ENCODE peak calls at places on chromosomes 6 and 20, in eight cellular contexts. E is CD4-positive, alpha-beta memory T cell; F is fibroblast of the aortic adventitia; L is Caco-2; Y is GM23338; K is CD8-positive, alpha-beta memory T cell; T is ovary; I is adrenal gland. N is an unnamed sample.

GRCh38 chr6:125742433-125743120 is 6.9 kb upstream of the HEY2 start:
- DNase-seq in E (no peak), F (no peak), L (no peak), Y (no peak), K (no peak), T (no peak), I (no peak), N (no peak)

GRCh38 chr6:95693108-95693507 is 115.8 kb downstream of the MANEA start:
- DNase-seq in E (no peak), F (no peak), L (peak; percentile 23), Y (peak; percentile 38), K (no peak), T (no peak), I (no peak), N (no peak)

GRCh38 chr20:57695012-57695411 is 14.8 kb downstream of the PMEPA1 start:
- DNase-seq in E (no peak), F (no peak), L (no peak), Y (no peak), K (no peak), T (no peak), I (no peak), N (no peak)

GRCh38 chr20:14360386-14360785 is 23.0 kb upstream of the FLRT3 start:
- DNase-seq in E (no peak), F (peak; percentile 20), L (no peak), Y (no peak), K (no peak), T (no peak), I (no peak), N (no peak)

GRCh38 chr6:35142578-35142977 is 1.4 kb upstream of the TCP11 start:
- DNase-seq in E (no peak), F (peak; percentile 19), L (no peak), Y (no peak), K (no peak), T (no peak), I (no peak), N (no peak)

GRCh38 chr6:19270616-19271015 is 566.6 kb upstream of the ID4 start:
- DNase-seq in E (no peak), F (no peak), L (no peak), Y (no peak), K (no peak), T (no peak), I (no peak), N (no peak)

GRCh38 chr6:38570750-38571149 is 69.0 kb downstream of the BTBD9 start:
- DNase-seq in E (no peak), F (peak; percentile 55), L (no peak), Y (peak; percentile 43), K (no peak), T (no peak), I (no peak), N (no peak)

GRCh38 chr6:28370440-28370839 is 20.7 kb downstream of the ZKSCAN3 start:
- DNase-seq in E (no peak), F (no peak), L (no peak), Y (no peak), K (no peak), T (no peak), I (no peak), N (no peak)

GRCh38 chr20:33239979-33240736 is 4.4 kb downstream of the BPIFA1 start:
- DNase-seq in E (no peak), F (no peak), L (no peak), Y (no peak), K (no peak), T (no peak), I (no peak), N (no peak)

GRCh38 chr6:131982740-131983259 is 31.6 kb upstream of the CCN2 start:
- DNase-seq in E (no peak), F (peak; percentile 94), L (no peak), Y (no peak), K (no peak), T (no peak), I (no peak), N (no peak)

GRCh38 chr6:111468329-111469012 is 14.5 kb downstream of the REV3L start:
- DNase-seq in E (no peak), F (no peak), L (no peak), Y (no peak), K (no peak), T (no peak), I (no peak), N (no peak)

GRCh38 chr6:108559884-108560462 is 744 bp upstream of the FOXO3 start:
- DNase-seq in E (no peak), F (peak; percentile 76), L (peak; percentile 70), Y (peak; percentile 90), K (no peak), T (peak; percentile 84), I (peak; percentile 88), N (peak; percentile 86)

GRCh38 chr20:37704955-37705354 is 11.1 kb downstream of the CTNNBL1 start:
- DNase-seq in E (no peak), F (no peak), L (no peak), Y (no peak), K (no peak), T (no peak), I (no peak), N (no peak)

GRCh38 chr20:64261138-64261537 is 5.6 kb downstream of the PCMTD2 start:
- DNase-seq in E (no peak), F (peak; percentile 61), L (no peak), Y (no peak), K (no peak), T (peak; percentile 74), I (peak; percentile 78), N (no peak)

GRCh38 chr6:40395066-40395697 is 192.0 kb downstream of the LRFN2 start:
- DNase-seq in E (no peak), F (no peak), L (no peak), Y (no peak), K (no peak), T (no peak), I (peak; percentile 60), N (no peak)

DNA sequence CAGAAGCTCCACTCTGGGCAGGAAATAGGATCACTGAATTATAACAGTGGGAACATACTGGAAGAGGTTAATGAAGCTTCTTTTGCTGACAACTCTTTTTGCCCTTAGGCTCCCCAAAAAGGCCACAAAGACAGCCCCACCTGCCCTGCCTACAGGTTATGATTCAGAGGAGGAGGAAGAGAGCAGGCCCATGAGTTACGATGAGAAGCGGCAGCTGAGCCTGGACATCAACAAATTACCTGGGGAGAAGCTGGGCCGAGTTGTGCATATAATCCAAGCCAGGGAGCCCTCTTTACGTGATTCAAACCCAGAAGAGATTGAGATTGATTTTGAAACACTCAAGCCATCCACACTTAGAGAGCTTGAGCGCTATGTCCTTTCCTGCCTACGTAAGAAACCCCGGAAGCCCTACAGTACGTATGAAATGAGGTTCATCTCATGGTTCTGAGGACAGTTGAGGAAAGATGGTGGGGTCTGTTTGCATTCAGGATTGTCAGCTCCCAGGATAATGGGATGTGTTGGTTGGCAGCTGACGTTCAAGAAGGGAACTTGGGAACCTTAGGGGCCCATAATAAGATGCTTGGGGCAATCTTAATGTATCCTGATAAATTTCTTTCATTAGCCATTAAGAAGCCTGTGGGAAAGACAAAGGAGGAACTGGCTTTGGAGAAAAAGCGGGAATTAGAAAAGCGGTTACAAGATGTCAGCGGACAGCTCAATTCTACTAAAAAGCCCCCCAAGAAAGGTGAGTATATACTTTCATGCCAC is 11.5 kb downstream of the BRD2 start:
- DNase-seq in E (no peak), F (no peak), L (no peak), Y (no peak), K (no peak), T (no peak), I (no peak), N (no peak)
- H3K4me3 ChIP-seq in E (no peak overlapping the region), F (no peak overlapping the region), L (no peak overlapping the region), Y (no peak overlapping the region), K (no peak overlapping the region), T (no peak overlapping the region), I (no peak overlapping the region), N (no peak overlapping the region)

GRCh38 chr6:141326426-141326825 is 806.3 kb upstream of the GJE1 start:
- DNase-seq in E (peak; percentile 86), F (peak; percentile 97), L (no peak), Y (no peak), K (peak; percentile 3), T (peak; percentile 28), I (peak; percentile 60), N (no peak)
- H3K4me3 ChIP-seq in E (no peak overlapping the region), F (peak overlapping the region; percentile 44), L (no peak overlapping the region), Y (no peak overlapping the region), K (no peak overlapping the region), T (no peak overlapping the region), I (no peak overlapping the region), N (no peak overlapping the region)

DNA sequence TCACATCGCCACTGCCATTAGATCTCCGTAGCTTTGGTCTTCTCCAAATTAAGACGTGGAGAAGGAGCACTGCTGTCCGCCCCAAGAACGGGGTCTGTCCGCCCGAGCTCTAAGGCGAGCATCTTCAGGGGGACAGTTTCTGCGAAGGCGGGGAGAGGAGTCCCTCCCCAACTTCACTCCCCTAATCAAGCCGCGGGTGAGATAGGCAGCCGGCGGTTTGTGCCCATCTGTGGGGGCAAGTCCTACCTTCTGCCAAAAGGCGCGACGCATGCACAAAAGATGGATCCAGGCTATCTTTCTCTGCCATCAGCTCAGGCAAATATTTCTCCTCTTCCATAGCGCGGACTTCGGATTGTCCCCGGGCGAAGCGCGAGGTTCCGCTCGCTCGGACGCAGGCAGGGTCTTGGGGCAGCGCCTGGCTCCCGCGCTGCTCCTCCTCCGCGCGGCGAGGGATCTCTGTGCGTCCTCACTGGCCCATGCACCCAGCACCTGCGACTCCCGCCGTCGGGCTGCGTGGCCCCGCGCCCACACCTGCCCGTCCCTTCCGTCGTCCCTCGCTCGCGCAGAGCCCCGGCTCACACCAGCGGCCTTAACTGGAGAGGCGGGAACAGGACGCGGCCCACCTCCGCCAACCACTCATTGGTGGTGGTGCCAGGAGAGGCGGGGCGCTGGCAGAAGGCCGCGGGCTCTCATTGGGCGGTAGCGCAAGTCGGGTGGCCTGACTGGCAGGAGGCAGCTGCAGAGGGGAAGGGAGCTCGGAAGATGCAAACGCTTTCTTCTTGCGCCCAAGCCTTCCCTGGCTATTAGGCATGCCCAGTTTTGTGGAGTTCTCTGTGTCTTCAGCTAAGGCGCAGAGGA is at the start of gene KHDRBS2:
- DNase-seq in E (no peak), F (no peak), L (no peak), Y (peak; percentile 88), K (no peak), T (peak; percentile 39), I (peak; percentile 95), N (peak; percentile 88)
- H3K4me3 ChIP-seq in E (no peak within 1 kb of the TSS), F (no peak within 1 kb of the TSS), L (no peak within 1 kb of the TSS), Y (peak within 1 kb of the TSS; percentile 65), K (no peak within 1 kb of the TSS), T (peak within 1 kb of the TSS; percentile 31), I (peak within 1 kb of the TSS; percentile 33), N (peak within 1 kb of the TSS; percentile 84)

DNA sequence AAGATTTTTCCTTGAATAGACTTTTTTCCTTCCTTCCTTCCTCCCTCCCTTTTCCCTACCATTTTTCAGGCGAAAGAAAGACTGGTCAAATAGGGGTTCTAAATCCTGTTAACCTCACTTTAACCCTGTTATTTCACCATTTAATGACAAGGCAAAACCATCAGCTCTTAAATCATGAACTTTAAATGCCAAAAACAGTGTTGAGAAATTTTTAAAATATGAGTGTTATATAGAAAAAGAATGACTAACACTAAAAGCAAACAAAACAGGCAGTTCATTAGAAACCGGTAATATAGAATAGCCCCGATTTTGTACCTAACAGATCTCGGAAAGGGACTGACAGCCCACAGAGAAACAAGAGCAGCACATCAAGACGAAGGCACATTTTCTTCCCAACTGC is 57.3 kb upstream of the CEP85L start:
- DNase-seq in E (no peak), F (peak; percentile 75), L (no peak), Y (no peak), K (no peak), T (no peak), I (no peak), N (no peak)
- H3K4me3 ChIP-seq in E (peak overlapping the region; percentile 95), F (peak overlapping the region; percentile 53), L (no peak overlapping the region), Y (peak overlapping the region; percentile 41), K (peak overlapping the region; percentile 90), T (peak overlapping the region; percentile 37), I (peak overlapping the region; percentile 26), N (no peak overlapping the region)